ENCODE peak calls at places on chromosomes 11 and 22, in eight cellular contexts. H is KBM-7, I is NCI-H2227 treated with DMSO at 0.1 percent for 48 hours, T is small intestine, M is HS-27A, E is tibial artery, C is B cell, G is anterior cingulate cortex. X is an unnamed sample.

GRCh38 chr11:45624095-45624494 is 41.3 kb downstream of the CHST1 start:
- DNase-seq in H (no peak), I (no peak), T (no peak), M (no peak), E (no peak), C (no peak), G (no peak), X (no peak)

GRCh38 chr11:45646275-45646970 is 19.0 kb downstream of the CHST1 start:
- DNase-seq in H (no peak), I (no peak), T (peak), M (no peak), E (no peak), C (no peak), G (no peak), X (no peak)

GRCh38 chr11:1255151-1255550 is 32.3 kb downstream of the MUC5B start:
- DNase-seq in H (no peak), I (no peak), T (no peak), M (no peak), E (no peak), C (no peak), G (no peak), X (no peak)

GRCh38 chr11:70737816-70738630 is 339.7 kb downstream of the CTTN start:
- DNase-seq in H (no peak), I (no peak), T (no peak), M (no peak), E (no peak), C (no peak), G (no peak), X (no peak)

GRCh38 chr22:22704156-22704946 is 59.9 kb downstream of the GGTLC2 start:
- DNase-seq in H (no peak), I (no peak), T (no peak), M (no peak), E (peak), C (no peak), G (no peak), X (no peak)

GRCh38 chr11:2690261-2690575 is 9.6 kb downstream of the KCNQ1OT1 start:
- DNase-seq in H (no peak), I (no peak), T (no peak), M (no peak), E (peak), C (no peak), G (no peak), X (no peak)

GRCh38 chr11:34792143-34792542 is 124.0 kb downstream of the APIP start:
- DNase-seq in H (no peak), I (no peak), T (no peak), M (no peak), E (no peak), C (no peak), G (no peak), X (no peak)

GRCh38 chr11:128455766-128456165 is 131.6 kb downstream of the ETS1 start:
- DNase-seq in H (no peak), I (no peak), T (no peak), M (no peak), E (no peak), C (no peak), G (no peak), X (no peak)

GRCh38 chr22:37904572-37905533 is 1.2 kb upstream of the MICALL1 start:
- DNase-seq in H (peak), I (no peak), T (no peak), M (peak), E (peak), C (no peak), G (peak), X (peak)

GRCh38 chr22:17733484-17733883 is 40.8 kb downstream of the BID start:
- DNase-seq in H (no peak), I (no peak), T (peak), M (no peak), E (no peak), C (no peak), G (no peak), X (no peak)

GRCh38 chr22:47630741-47631534 is 868.5 kb downstream of the TBC1D22A start:
- DNase-seq in H (no peak), I (no peak), T (no peak), M (no peak), E (no peak), C (no peak), G (no peak), X (no peak)

GRCh38 chr22:17077255-17077654 is 7.5 kb upstream of the IL17RA start:
- DNase-seq in H (no peak), I (no peak), T (no peak), M (no peak), E (no peak), C (no peak), G (no peak), X (no peak)

GRCh38 chr11:10373340-10373739 is 68.5 kb downstream of the ADM start:
- DNase-seq in H (no peak), I (peak), T (no peak), M (no peak), E (no peak), C (no peak), G (no peak), X (no peak)

GRCh38 chr11:1519028-1519736 is 32.6 kb upstream of the MOB2 start:
- DNase-seq in H (no peak), I (no peak), T (no peak), M (no peak), E (no peak), C (no peak), G (no peak), X (no peak)

GRCh38 chr11:112523917-112524316 is 263.3 kb upstream of the PLET1 start:
- DNase-seq in H (no peak), I (no peak), T (no peak), M (no peak), E (no peak), C (no peak), G (no peak), X (no peak)

GRCh38 chr22:44211946-44212930 is 31.5 kb downstream of the PARVG start:
- DNase-seq in H (no peak), I (no peak), T (no peak), M (no peak), E (no peak), C (no peak), G (peak), X (no peak)

GRCh38 chr22:22787805-22788459 is 99.7 kb upstream of the IGLL5 start:
- DNase-seq in H (peak), I (no peak), T (peak), M (peak), E (no peak), C (peak), G (peak), X (peak)

GRCh38 chr11:81377418-81377817 is 1356.2 kb downstream of the FAM181B start:
- DNase-seq in H (no peak), I (no peak), T (no peak), M (no peak), E (no peak), C (no peak), G (no peak), X (no peak)

GRCh38 chr22:30609260-30610185 is 2.5 kb downstream of the TCN2 start:
- DNase-seq in H (peak), I (no peak), T (peak), M (no peak), E (no peak), C (no peak), G (no peak), X (peak)

GRCh38 chr22:41352058-41352457 is 29.7 kb upstream of the TEF start:
- DNase-seq in H (no peak), I (no peak), T (no peak), M (no peak), E (no peak), C (no peak), G (no peak), X (no peak)

GRCh38 chr11:80980221-80980620 is 1539.4 kb upstream of the TENM4 start:
- DNase-seq in H (no peak), I (no peak), T (no peak), M (no peak), E (no peak), C (no peak), G (no peak), X (no peak)

GRCh38 chr11:57462597-57462996 is 2.3 kb downstream of the RTN4RL2 start:
- DNase-seq in H (no peak), I (no peak), T (no peak), M (no peak), E (no peak), C (no peak), G (no peak), X (no peak)

GRCh38 chr11:93001812-93002211 is 32.4 kb downstream of the MTNR1B start:
- DNase-seq in H (no peak), I (no peak), T (no peak), M (no peak), E (no peak), C (no peak), G (no peak), X (no peak)

GRCh38 chr11:30431127-30431814 is 108.4 kb downstream of the ARL14EP start:
- DNase-seq in H (no peak), I (no peak), T (no peak), M (no peak), E (no peak), C (no peak), G (no peak), X (no peak)

GRCh38 chr11:117316197-117316961 is at the start of gene BACE1:
- DNase-seq in H (peak), I (peak), T (peak), M (peak), E (peak), C (no peak), G (peak), X (peak)

GRCh38 chr11:62669420-62670161 is 1.9 kb upstream of the UQCC3 start:
- DNase-seq in H (no peak), I (no peak), T (peak), M (no peak), E (no peak), C (no peak), G (no peak), X (no peak)

GRCh38 chr22:30459206-30460052 is 12.4 kb downstream of the SEC14L3 start:
- DNase-seq in H (no peak), I (no peak), T (no peak), M (no peak), E (no peak), C (no peak), G (no peak), X (peak)

GRCh38 chr22:20652130-20652529 is 121.8 kb upstream of the SERPIND1 start:
- DNase-seq in H (no peak), I (no peak), T (no peak), M (no peak), E (no peak), C (no peak), G (no peak), X (no peak)

GRCh38 chr11:19735512-19735911 is 22.9 kb downstream of the NAV2 start:
- DNase-seq in H (no peak), I (no peak), T (no peak), M (no peak), E (no peak), C (no peak), G (peak), X (no peak)

GRCh38 chr11:35763301-35763700 is 100.7 kb downstream of the TRIM44 start:
- DNase-seq in H (no peak), I (no peak), T (no peak), M (no peak), E (no peak), C (no peak), G (no peak), X (no peak)

GRCh38 chr11:82859746-82860145 is 40.5 kb downstream of the PRCP start:
- DNase-seq in H (no peak), I (no peak), T (no peak), M (no peak), E (no peak), C (no peak), G (no peak), X (no peak)

GRCh38 chr11:68204402-68204801 is 8.7 kb downstream of the KMT5B start:
- DNase-seq in H (no peak), I (no peak), T (no peak), M (no peak), E (no peak), C (no peak), G (no peak), X (no peak)

GRCh38 chr11:17719940-17720795 is 797 bp downstream of the MYOD1 start:
- DNase-seq in H (no peak), I (peak), T (no peak), M (no peak), E (no peak), C (no peak), G (no peak), X (no peak)

GRCh38 chr22:20272174-20272573 is 4.1 kb upstream of the RTN4R start:
- DNase-seq in H (no peak), I (no peak), T (no peak), M (no peak), E (no peak), C (no peak), G (no peak), X (no peak)

GRCh38 chr11:72243567-72244316 is at the start of gene PHOX2A:
- DNase-seq in H (no peak), I (no peak), T (no peak), M (no peak), E (no peak), C (no peak), G (no peak), X (no peak)

GRCh38 chr11:1771273-1771672 is 7.5 kb upstream of the CTSD start:
- DNase-seq in H (no peak), I (no peak), T (no peak), M (no peak), E (peak), C (no peak), G (no peak), X (no peak)

GRCh38 chr11:70471254-70471653 is 72.9 kb downstream of the CTTN start:
- DNase-seq in H (peak), I (peak), T (no peak), M (no peak), E (no peak), C (peak), G (no peak), X (peak)

GRCh38 chr11:40987895-40988435 is 471.5 kb downstream of the LRRC4C start:
- DNase-seq in H (no peak), I (no peak), T (no peak), M (no peak), E (no peak), C (no peak), G (no peak), X (no peak)

GRCh38 chr22:47748887-47749286 is 986.4 kb downstream of the TBC1D22A start:
- DNase-seq in H (no peak), I (no peak), T (no peak), M (no peak), E (no peak), C (no peak), G (no peak), X (no peak)

GRCh38 chr11:43687120-43687791 is 6.7 kb downstream of the HSD17B12 start:
- DNase-seq in H (peak), I (no peak), T (no peak), M (no peak), E (peak), C (no peak), G (no peak), X (no peak)